ENCODE peak calls at places on chromosomes 5 and 9, in five cellular contexts. L, G, A, N and D are unnamed samples.

GRCh38 chr9:117672397-117672796 is 31.8 kb upstream of the TLR4 start:
- DNase-seq in G (no peak), A (no peak), N (no peak), L (no peak), D (no peak)

GRCh38 chr9:33464045-33464636 is 9.6 kb downstream of the NOL6 start:
- DNase-seq in G (no peak), L (no peak), N (no peak), A (no peak), D (no peak)

GRCh38 chr9:108813951-108814601 is 41.7 kb downstream of the ACTL7B start:
- DNase-seq in L (peak), G (peak), N (no peak), A (peak), D (peak)

GRCh38 chr9:136940526-136941230 is 3.9 kb downstream of the FBXW5 start:
- DNase-seq in G (no peak), A (no peak), L (no peak), N (no peak), D (no peak)

GRCh38 chr5:84059672-84060071 is 325.0 kb downstream of the EDIL3 start:
- DNase-seq in A (peak), G (no peak), L (no peak), N (no peak), D (no peak)

GRCh38 chr5:41083306-41083705 is 12.2 kb upstream of the MROH2B start:
- DNase-seq in G (no peak), L (no peak), A (no peak), N (no peak), D (no peak)

GRCh38 chr5:62144395-62145022 is 161.5 kb upstream of the KIF2A start:
- DNase-seq in N (no peak), G (no peak), L (no peak), A (no peak), D (no peak)

GRCh38 chr5:14268738-14269137 is 125.6 kb downstream of the TRIO start:
- DNase-seq in L (no peak), G (no peak), A (no peak), N (no peak), D (no peak)

GRCh38 chr9:89528540-89528939 is 30.6 kb upstream of the SEMA4D start:
- DNase-seq in N (no peak), G (no peak), L (no peak), A (peak), D (peak)

GRCh38 chr5:36720688-36721087 is 114.3 kb downstream of the SLC1A3 start:
- DNase-seq in L (no peak), A (no peak), G (no peak), N (no peak), D (no peak)

GRCh38 chr5:1243487-1244152 is 18.4 kb downstream of the SLC6A18 start:
- DNase-seq in A (no peak), N (no peak), G (no peak), L (no peak), D (no peak)

GRCh38 chr5:146494656-146495055 is 21.3 kb downstream of the GPR151 start:
- DNase-seq in N (no peak), G (no peak), A (no peak), L (no peak), D (no peak)

GRCh38 chr9:134175291-134175807 is 11.0 kb upstream of the RNU6ATAC start:
- DNase-seq in N (no peak), A (no peak), L (peak), G (peak), D (no peak)

GRCh38 chr5:66931651-66932050 is 264.9 kb downstream of the CD180 start:
- DNase-seq in L (no peak), A (no peak), N (no peak), G (no peak), D (no peak)

GRCh38 chr9:98632839-98633238 is 75.9 kb downstream of the GABBR2 start:
- DNase-seq in N (no peak), A (no peak), G (no peak), L (no peak), D (no peak)

GRCh38 chr9:94951591-94952115 is 225.2 kb downstream of the AOPEP start:
- DNase-seq in G (no peak), N (no peak), L (no peak), A (no peak), D (no peak)

GRCh38 chr5:148729182-148729581 is 74.9 kb upstream of the HTR4 start:
- DNase-seq in L (no peak), G (no peak), N (no peak), A (no peak), D (peak)

GRCh38 chr5:176535101-176535654 is 2.0 kb downstream of the RNF44 start:
- DNase-seq in A (no peak), L (no peak), G (no peak), N (no peak), D (peak)

GRCh38 chr5:82274343-82275266 is 3.5 kb downstream of the RPS23 start:
- DNase-seq in L (peak), G (no peak), A (no peak), N (no peak), D (no peak)

GRCh38 chr9:134496413-134497282 is 145.0 kb upstream of the COL5A1 start:
- DNase-seq in G (no peak), A (peak), L (no peak), N (no peak), D (peak)

GRCh38 chr5:138985256-138985655 is 110.1 kb upstream of the LRRTM2 start:
- DNase-seq in L (no peak), N (no peak), G (no peak), A (peak), D (no peak)

GRCh38 chr9:32136700-32137339 is 247.6 kb upstream of the ACO1 start:
- DNase-seq in L (peak), G (peak), A (peak), N (no peak), D (no peak)

GRCh38 chr9:99720455-99721050 is 101.1 kb upstream of the NR4A3 start:
- DNase-seq in L (no peak), A (no peak), N (no peak), G (no peak), D (peak)

GRCh38 chr9:122819791-122820489 is 8.4 kb downstream of the PDCL start:
- DNase-seq in A (no peak), N (no peak), L (no peak), G (no peak), D (peak)

GRCh38 chr9:122820490-122820845 is 7.9 kb downstream of the PDCL start:
- DNase-seq in A (no peak), L (no peak), G (no peak), N (no peak), D (no peak)

GRCh38 chr9:122821278-122821952 is 7.0 kb downstream of the PDCL start:
- DNase-seq in L (no peak), A (peak), N (no peak), G (no peak), D (peak)

GRCh38 chr9:122822056-122822455 is 6.3 kb downstream of the PDCL start:
- DNase-seq in A (peak), G (no peak), L (no peak), N (no peak), D (no peak)

GRCh38 chr9:122819326-122819725 is 9.1 kb downstream of the PDCL start:
- DNase-seq in L (no peak), N (no peak), G (no peak), A (no peak), D (peak)
- H2BK5ac ChIP-seq in L (no peak), N (no peak), G (no peak), A (no peak), D (no peak)

GRCh38 chr9:114155263-114155966 is at the start of gene COL27A1:
- DNase-seq in N (peak), A (peak), G (peak), L (peak), D (peak)
- H2BK12ac ChIP-seq in N (peak), A (peak), G (peak), L (no peak), D (no peak)

DNA sequence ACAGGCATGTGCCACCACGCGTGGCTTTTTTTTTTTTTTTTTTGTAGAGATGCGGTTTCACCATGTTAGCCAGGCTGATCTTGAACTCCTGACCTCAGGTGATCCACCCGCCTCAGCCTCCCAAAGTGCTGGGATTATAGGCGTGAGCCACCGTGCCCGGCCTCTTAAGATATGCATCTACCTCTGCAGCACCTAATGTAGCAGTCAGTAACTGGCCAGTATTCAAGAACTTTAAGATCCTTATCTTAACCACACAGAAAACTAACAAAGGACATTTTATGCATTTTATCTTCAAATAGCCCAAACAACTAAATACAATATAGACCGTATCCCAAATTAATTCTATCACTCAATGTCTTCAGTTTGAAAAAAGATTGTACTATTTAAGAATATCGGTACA is 618.7 kb downstream of the TLE1 start:
- DNase-seq in G (no peak), N (no peak), A (peak), L (no peak), D (no peak)
- H4K8ac ChIP-seq in G (no peak), N (no peak), A (no peak), L (no peak), D (no peak)

DNA sequence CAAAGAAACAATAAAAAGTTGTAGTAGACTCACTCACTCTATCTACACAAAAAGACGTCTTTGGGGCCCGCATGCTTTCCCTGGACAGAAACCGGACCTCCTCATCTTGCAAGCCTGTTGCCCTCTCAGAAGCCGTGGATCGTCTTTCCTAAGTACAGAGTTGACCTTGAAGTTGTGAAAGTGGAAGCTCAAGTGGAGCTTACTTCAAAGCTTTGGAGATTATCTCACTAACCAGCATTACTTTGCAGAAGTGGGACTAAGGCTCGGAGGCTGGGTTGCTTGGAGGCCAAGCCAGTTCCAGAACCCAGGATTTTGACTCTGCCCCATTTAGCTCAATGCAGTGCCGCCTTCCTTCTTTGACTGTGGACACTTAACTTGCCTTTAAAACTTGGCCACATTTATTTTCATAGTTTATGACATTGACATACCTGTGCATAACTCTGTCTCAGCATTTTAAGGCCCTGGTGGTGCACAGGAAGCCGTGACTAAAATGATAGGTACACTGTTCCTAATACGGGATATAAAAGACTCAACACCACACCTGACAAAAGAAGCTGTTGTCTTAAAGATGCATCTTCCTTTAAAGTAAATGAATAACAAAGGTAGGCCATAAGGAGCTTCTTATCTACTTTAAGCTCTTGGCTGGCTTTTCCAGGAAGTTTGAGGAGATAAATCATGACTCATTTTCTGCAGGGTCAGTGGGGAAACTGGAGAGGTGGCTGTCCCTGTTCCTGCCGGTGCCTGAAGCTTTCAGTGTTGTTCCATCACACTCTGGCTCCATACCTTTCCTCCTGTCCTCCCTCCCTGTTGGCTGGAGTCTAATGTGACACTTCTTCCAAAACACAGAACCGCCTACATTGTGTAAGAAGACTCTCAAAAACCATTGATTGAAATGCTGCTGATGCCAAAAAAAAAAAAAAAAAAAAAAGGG is 10.7 kb downstream of the SLC25A25 start:
- DNase-seq in N (no peak), L (no peak), G (no peak), A (peak), D (peak)
- H2BK5ac ChIP-seq in N (no peak), L (no peak), G (no peak), A (no peak), D (no peak)

GRCh38 chr9:8651830-8652229 is 852.3 kb upstream of the DMAC1 start:
- DNase-seq in A (no peak), N (no peak), G (no peak), L (no peak), D (no peak)

GRCh38 chr9:8653111-8653510 is 853.5 kb upstream of the DMAC1 start:
- DNase-seq in G (no peak), N (no peak), A (no peak), L (no peak), D (no peak)

GRCh38 chr9:8652282-8652681 is 852.7 kb upstream of the DMAC1 start:
- DNase-seq in L (no peak), G (no peak), A (no peak), N (no peak), D (no peak)

GRCh38 chr9:8651126-8651525 is 851.5 kb upstream of the DMAC1 start:
- DNase-seq in A (no peak), G (no peak), L (no peak), N (no peak), D (no peak)

GRCh38 chr9:8653855-8654254 is 854.3 kb upstream of the DMAC1 start:
- DNase-seq in L (no peak), G (no peak), A (no peak), N (no peak), D (no peak)
- H2BK12ac ChIP-seq in L (no peak), G (no peak), A (no peak), N (no peak), D (no peak)